ENCODE peak calls at places on chromosomes 5 and 9, in seven cellular contexts. One of them, this sample, is unnamed.

GRCh38 chr9:130555968-130556367 is 23.4 kb upstream of the FUBP3 start:
- DNase-seq in omental fat pad: no peak
- DNase-seq in heart right ventricle: no peak
- DNase-seq in NB4: no peak
- DNase-seq in activated CD8-positive, alpha-beta T cell treated with anti-CD3 and anti-CD28 coated beads for 36 hours: no peak
- DNase-seq in cardiac muscle cell: no peak
- DNase-seq in fibroblast of mammary gland: peak; percentile 40
- DNase-seq in this sample: no peak

GRCh38 chr5:133738271-133738670 is 125.9 kb upstream of the FSTL4 start:
- DNase-seq in omental fat pad: no peak
- DNase-seq in heart right ventricle: no peak
- DNase-seq in NB4: no peak
- DNase-seq in activated CD8-positive, alpha-beta T cell treated with anti-CD3 and anti-CD28 coated beads for 36 hours: no peak
- DNase-seq in cardiac muscle cell: no peak
- DNase-seq in fibroblast of mammary gland: no peak
- DNase-seq in this sample: no peak

GRCh38 chr9:31347082-31347617 is 1037.3 kb upstream of the ACO1 start:
- DNase-seq in omental fat pad: no peak
- DNase-seq in heart right ventricle: no peak
- DNase-seq in NB4: peak; percentile 62
- DNase-seq in activated CD8-positive, alpha-beta T cell treated with anti-CD3 and anti-CD28 coated beads for 36 hours: peak; percentile 16
- DNase-seq in cardiac muscle cell: no peak
- DNase-seq in fibroblast of mammary gland: peak; percentile 2
- DNase-seq in this sample: no peak

GRCh38 chr5:97915101-97915500 is 732.1 kb upstream of the RIOK2 start:
- DNase-seq in omental fat pad: no peak
- DNase-seq in heart right ventricle: no peak
- DNase-seq in NB4: no peak
- DNase-seq in activated CD8-positive, alpha-beta T cell treated with anti-CD3 and anti-CD28 coated beads for 36 hours: no peak
- DNase-seq in cardiac muscle cell: no peak
- DNase-seq in fibroblast of mammary gland: no peak
- DNase-seq in this sample: no peak

GRCh38 chr5:37662362-37662761 is 177.5 kb downstream of the GDNF start:
- DNase-seq in omental fat pad: no peak
- DNase-seq in heart right ventricle: no peak
- DNase-seq in NB4: no peak
- DNase-seq in activated CD8-positive, alpha-beta T cell treated with anti-CD3 and anti-CD28 coated beads for 36 hours: no peak
- DNase-seq in cardiac muscle cell: no peak
- DNase-seq in fibroblast of mammary gland: no peak
- DNase-seq in this sample: no peak

GRCh38 chr9:121321039-121321503 is 49.0 kb downstream of the STOM start:
- DNase-seq in omental fat pad: no peak
- DNase-seq in heart right ventricle: no peak
- DNase-seq in NB4: peak; percentile 70
- DNase-seq in activated CD8-positive, alpha-beta T cell treated with anti-CD3 and anti-CD28 coated beads for 36 hours: peak; percentile 27
- DNase-seq in cardiac muscle cell: no peak
- DNase-seq in fibroblast of mammary gland: no peak
- DNase-seq in this sample: peak; percentile 47

GRCh38 chr5:38190111-38190510 is 68.2 kb upstream of the EGFLAM start:
- DNase-seq in omental fat pad: no peak
- DNase-seq in heart right ventricle: no peak
- DNase-seq in NB4: no peak
- DNase-seq in activated CD8-positive, alpha-beta T cell treated with anti-CD3 and anti-CD28 coated beads for 36 hours: no peak
- DNase-seq in cardiac muscle cell: no peak
- DNase-seq in fibroblast of mammary gland: no peak
- DNase-seq in this sample: no peak

GRCh38 chr9:20518735-20519134 is 103.6 kb downstream of the MLLT3 start:
- DNase-seq in omental fat pad: no peak
- DNase-seq in heart right ventricle: no peak
- DNase-seq in NB4: no peak
- DNase-seq in activated CD8-positive, alpha-beta T cell treated with anti-CD3 and anti-CD28 coated beads for 36 hours: no peak
- DNase-seq in cardiac muscle cell: no peak
- DNase-seq in fibroblast of mammary gland: no peak
- DNase-seq in this sample: no peak

GRCh38 chr9:87497604-87498045 is at the start of gene DAPK1:
- DNase-seq in omental fat pad: peak; percentile 48
- DNase-seq in heart right ventricle: peak; percentile 60
- DNase-seq in NB4: no peak
- DNase-seq in activated CD8-positive, alpha-beta T cell treated with anti-CD3 and anti-CD28 coated beads for 36 hours: peak; percentile 16
- DNase-seq in cardiac muscle cell: peak; percentile 91
- DNase-seq in fibroblast of mammary gland: peak; percentile 13
- DNase-seq in this sample: peak; percentile 84

GRCh38 chr9:34501889-34502425 is 20.8 kb downstream of the ENHO start:
- DNase-seq in omental fat pad: no peak
- DNase-seq in heart right ventricle: peak; percentile 38
- DNase-seq in NB4: peak; percentile 37
- DNase-seq in activated CD8-positive, alpha-beta T cell treated with anti-CD3 and anti-CD28 coated beads for 36 hours: no peak
- DNase-seq in cardiac muscle cell: peak; percentile 59
- DNase-seq in fibroblast of mammary gland: peak; percentile 48
- DNase-seq in this sample: peak; percentile 78
- TF ChIP-seq CTCF in omental fat pad: no peak
- TF ChIP-seq CTCF in heart right ventricle: peak; percentile 52
- TF ChIP-seq CTCF in NB4: peak; percentile 14
- TF ChIP-seq CTCF in activated CD8-positive, alpha-beta T cell treated with anti-CD3 and anti-CD28 coated beads for 36 hours: no peak
- TF ChIP-seq CTCF in cardiac muscle cell: peak; percentile 57
- TF ChIP-seq CTCF in fibroblast of mammary gland: peak; percentile 36
- TF ChIP-seq CTCF in this sample: peak; percentile 25

DNA sequence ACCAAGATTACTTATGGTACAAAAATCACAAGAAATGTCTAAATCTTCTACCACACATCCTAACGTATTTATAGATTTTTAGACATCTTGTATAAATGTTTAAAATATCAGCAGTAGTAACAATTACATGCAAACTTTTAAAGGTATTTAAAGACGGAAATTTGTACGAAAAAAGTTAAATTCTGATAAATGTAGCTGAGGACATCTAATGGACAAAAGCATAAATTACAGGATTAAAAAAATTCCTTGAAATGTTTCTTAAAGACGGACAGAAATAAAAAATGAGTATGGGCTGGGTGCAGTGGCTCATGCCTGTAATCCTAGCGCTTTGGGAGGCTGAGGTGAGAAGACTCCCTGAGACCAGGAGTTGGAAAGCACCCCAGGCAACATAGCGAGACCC is 15.8 kb downstream of the ERCC8 start:
- DNase-seq in omental fat pad: no peak
- DNase-seq in heart right ventricle: no peak
- DNase-seq in NB4: no peak
- DNase-seq in activated CD8-positive, alpha-beta T cell treated with anti-CD3 and anti-CD28 coated beads for 36 hours: no peak
- DNase-seq in cardiac muscle cell: no peak
- DNase-seq in fibroblast of mammary gland: peak; percentile 27
- DNase-seq in this sample: no peak
- TF ChIP-seq CTCF in omental fat pad: no peak
- TF ChIP-seq CTCF in heart right ventricle: no peak
- TF ChIP-seq CTCF in NB4: peak; percentile 3
- TF ChIP-seq CTCF in activated CD8-positive, alpha-beta T cell treated with anti-CD3 and anti-CD28 coated beads for 36 hours: peak; percentile 28
- TF ChIP-seq CTCF in cardiac muscle cell: peak; percentile 23
- TF ChIP-seq CTCF in fibroblast of mammary gland: peak; percentile 30
- TF ChIP-seq CTCF in this sample: no peak

GRCh38 chr9:32351845-32352244 is 32.6 kb upstream of the ACO1 start:
- DNase-seq in omental fat pad: no peak
- DNase-seq in heart right ventricle: no peak
- DNase-seq in NB4: peak; percentile 67
- DNase-seq in activated CD8-positive, alpha-beta T cell treated with anti-CD3 and anti-CD28 coated beads for 36 hours: no peak
- DNase-seq in cardiac muscle cell: peak; percentile 24
- DNase-seq in fibroblast of mammary gland: no peak
- DNase-seq in this sample: no peak
- TF ChIP-seq CTCF in omental fat pad: no peak
- TF ChIP-seq CTCF in heart right ventricle: no peak
- TF ChIP-seq CTCF in NB4: peak; percentile 72
- TF ChIP-seq CTCF in activated CD8-positive, alpha-beta T cell treated with anti-CD3 and anti-CD28 coated beads for 36 hours: no peak
- TF ChIP-seq CTCF in cardiac muscle cell: peak; percentile 21
- TF ChIP-seq CTCF in fibroblast of mammary gland: no peak
- TF ChIP-seq CTCF in this sample: no peak

GRCh38 chr5:72394688-72395087 is 74.5 kb downstream of the PTCD2 start:
- DNase-seq in omental fat pad: no peak
- DNase-seq in heart right ventricle: no peak
- DNase-seq in NB4: peak; percentile 77
- DNase-seq in activated CD8-positive, alpha-beta T cell treated with anti-CD3 and anti-CD28 coated beads for 36 hours: no peak
- DNase-seq in cardiac muscle cell: no peak
- DNase-seq in fibroblast of mammary gland: peak; percentile 42
- DNase-seq in this sample: no peak
- TF ChIP-seq CTCF in omental fat pad: no peak
- TF ChIP-seq CTCF in heart right ventricle: peak; percentile 43
- TF ChIP-seq CTCF in NB4: peak; percentile 76
- TF ChIP-seq CTCF in activated CD8-positive, alpha-beta T cell treated with anti-CD3 and anti-CD28 coated beads for 36 hours: no peak
- TF ChIP-seq CTCF in cardiac muscle cell: peak; percentile 62
- TF ChIP-seq CTCF in fibroblast of mammary gland: peak; percentile 67
- TF ChIP-seq CTCF in this sample: peak; percentile 26

DNA sequence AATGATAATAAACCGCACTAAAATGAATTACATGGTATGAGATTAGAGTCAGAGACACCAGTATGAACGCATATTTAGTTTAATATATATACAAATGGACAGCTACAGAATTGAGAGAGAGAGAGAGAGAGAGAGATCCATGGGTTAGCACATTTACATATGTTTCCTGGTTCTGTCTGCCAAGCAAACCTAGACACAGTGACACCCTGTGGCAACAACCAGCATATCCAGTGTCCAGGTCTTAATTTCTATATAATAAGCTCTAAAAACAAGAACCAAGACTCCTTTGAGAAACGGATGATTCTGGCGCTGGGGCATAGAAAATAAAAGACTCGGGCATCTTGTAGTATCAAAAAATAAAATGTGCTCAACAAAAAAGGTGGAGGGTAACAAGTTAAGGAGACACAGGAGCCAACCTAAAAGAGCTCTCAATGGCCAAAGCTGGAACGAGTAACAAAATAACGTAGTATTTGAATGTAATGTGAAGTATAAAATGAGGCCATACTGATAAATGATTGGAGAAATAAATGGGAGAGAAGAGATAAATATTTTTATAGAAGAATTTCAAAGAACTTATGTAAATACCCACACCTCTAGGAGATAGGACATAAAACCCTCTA is 84.5 kb downstream of the RFX3 start:
- DNase-seq in omental fat pad: no peak
- DNase-seq in heart right ventricle: no peak
- DNase-seq in NB4: peak; percentile 86
- DNase-seq in activated CD8-positive, alpha-beta T cell treated with anti-CD3 and anti-CD28 coated beads for 36 hours: peak; percentile 73
- DNase-seq in cardiac muscle cell: peak; percentile 66
- DNase-seq in fibroblast of mammary gland: peak; percentile 79
- DNase-seq in this sample: no peak
- TF ChIP-seq CTCF in omental fat pad: no peak
- TF ChIP-seq CTCF in heart right ventricle: peak; percentile 53
- TF ChIP-seq CTCF in NB4: peak; percentile 91
- TF ChIP-seq CTCF in activated CD8-positive, alpha-beta T cell treated with anti-CD3 and anti-CD28 coated beads for 36 hours: peak; percentile 71
- TF ChIP-seq CTCF in cardiac muscle cell: peak; percentile 72
- TF ChIP-seq CTCF in fibroblast of mammary gland: peak; percentile 77
- TF ChIP-seq CTCF in this sample: peak; percentile 57

GRCh38 chr5:173984218-173984617 is 4.8 kb upstream of the C5orf47 start:
- DNase-seq in omental fat pad: no peak
- DNase-seq in heart right ventricle: no peak
- DNase-seq in NB4: peak; percentile 40
- DNase-seq in activated CD8-positive, alpha-beta T cell treated with anti-CD3 and anti-CD28 coated beads for 36 hours: no peak
- DNase-seq in cardiac muscle cell: peak; percentile 58
- DNase-seq in fibroblast of mammary gland: peak; percentile 15
- DNase-seq in this sample: no peak
- TF ChIP-seq CTCF in omental fat pad: no peak
- TF ChIP-seq CTCF in heart right ventricle: peak; percentile 57
- TF ChIP-seq CTCF in NB4: peak; percentile 18
- TF ChIP-seq CTCF in activated CD8-positive, alpha-beta T cell treated with anti-CD3 and anti-CD28 coated beads for 36 hours: no peak
- TF ChIP-seq CTCF in cardiac muscle cell: peak; percentile 47
- TF ChIP-seq CTCF in fibroblast of mammary gland: peak; percentile 14
- TF ChIP-seq CTCF in this sample: no peak

This sample was measured in lower lobe of right lung.